ENCODE peak calls at places on chromosomes 13 and 19, in eight cellular contexts. D, T, L, J, F, N, Y and E are unnamed samples.

GRCh38 chr19:3977242-3978143 is 6.6 kb upstream of the DAPK3 start:
- DNase-seq in D (peak; percentile 76), T (no peak), L (no peak), J (no peak), F (peak; percentile 84), N (no peak), Y (peak; percentile 23), E (no peak)

GRCh38 chr13:48975101-48975925 is at the start of gene FNDC3A:
- DNase-seq in D (peak; percentile 89), T (peak; percentile 54), L (peak; percentile 83), J (no peak), F (no peak), N (peak; percentile 88), Y (peak; percentile 44), E (peak; percentile 88)

GRCh38 chr13:72983085-72983768 is 75.6 kb upstream of the KLF5 start:
- DNase-seq in D (no peak), T (peak; percentile 33), L (no peak), J (no peak), F (no peak), N (no peak), Y (no peak), E (no peak)

GRCh38 chr13:26811636-26812035 is 51.0 kb upstream of the GPR12 start:
- DNase-seq in D (no peak), T (no peak), L (no peak), J (no peak), F (no peak), N (no peak), Y (no peak), E (no peak)

GRCh38 chr19:3982701-3983541 is 2.3 kb downstream of the EEF2 start:
- DNase-seq in D (no peak), T (peak; percentile 77), L (no peak), J (no peak), F (peak; percentile 73), N (no peak), Y (peak; percentile 41), E (no peak)

GRCh38 chr13:47049276-47049989 is 152.6 kb upstream of the HTR2A start:
- DNase-seq in D (no peak), T (no peak), L (no peak), J (no peak), F (no peak), N (no peak), Y (no peak), E (no peak)

GRCh38 chr19:46821512-46822359 is 28.9 kb downstream of the AP2S1 start:
- DNase-seq in D (no peak), T (no peak), L (peak; percentile 42), J (no peak), F (peak; percentile 68), N (no peak), Y (no peak), E (no peak)

GRCh38 chr13:21234537-21234936 is 58.1 kb downstream of the MRPL57 start:
- DNase-seq in D (no peak), T (peak; percentile 37), L (no peak), J (no peak), F (no peak), N (no peak), Y (no peak), E (no peak)

GRCh38 chr13:107421951-107422350 is 793.4 kb downstream of the LIG4 start:
- DNase-seq in D (no peak), T (no peak), L (no peak), J (no peak), F (no peak), N (no peak), Y (no peak), E (no peak)

GRCh38 chr13:80389073-80390038 is 48.4 kb upstream of the SPRY2 start:
- DNase-seq in D (no peak), T (no peak), L (no peak), J (no peak), F (no peak), N (no peak), Y (no peak), E (no peak)

GRCh38 chr13:44421853-44422525 is 48.4 kb downstream of the SERP2 start:
- DNase-seq in D (no peak), T (no peak), L (no peak), J (no peak), F (no peak), N (no peak), Y (no peak), E (no peak)

GRCh38 chr13:29802621-29803020 is 47.8 kb downstream of the UBL3 start:
- DNase-seq in D (no peak), T (peak; percentile 9), L (no peak), J (no peak), F (no peak), N (no peak), Y (no peak), E (no peak)

GRCh38 chr19:16234552-16235445 is 37.1 kb downstream of the AP1M1 start:
- DNase-seq in D (no peak), T (no peak), L (no peak), J (no peak), F (peak; percentile 78), N (no peak), Y (no peak), E (no peak)

GRCh38 chr13:102195566-102196462 is 206.0 kb downstream of the FGF14 start:
- DNase-seq in D (no peak), T (peak; percentile 27), L (no peak), J (no peak), F (no peak), N (no peak), Y (no peak), E (no peak)

GRCh38 chr13:36752673-36753072 is 66.3 kb upstream of the RFXAP start:
- DNase-seq in D (no peak), T (peak; percentile 10), L (no peak), J (no peak), F (no peak), N (no peak), Y (no peak), E (no peak)

GRCh38 chr19:56721714-56722113 is 50.2 kb upstream of the ZNF835 start:
- DNase-seq in D (no peak), T (no peak), L (no peak), J (no peak), F (no peak), N (no peak), Y (no peak), E (no peak)

GRCh38 chr19:5115351-5115750 is 146.4 kb downstream of the KDM4B start:
- DNase-seq in D (no peak), T (no peak), L (no peak), J (no peak), F (peak; percentile 34), N (no peak), Y (no peak), E (no peak)

GRCh38 chr13:70959376-70959775 is 851.1 kb upstream of the KLHL1 start:
- DNase-seq in D (no peak), T (no peak), L (no peak), J (no peak), F (no peak), N (peak; percentile 5), Y (no peak), E (no peak)
- H3K4me3 ChIP-seq in D (no peak overlapping the region), T (no peak overlapping the region), L (no peak overlapping the region), J (no peak overlapping the region), F (no peak overlapping the region), N (no peak overlapping the region), Y (no peak overlapping the region), E (no peak overlapping the region)

DNA sequence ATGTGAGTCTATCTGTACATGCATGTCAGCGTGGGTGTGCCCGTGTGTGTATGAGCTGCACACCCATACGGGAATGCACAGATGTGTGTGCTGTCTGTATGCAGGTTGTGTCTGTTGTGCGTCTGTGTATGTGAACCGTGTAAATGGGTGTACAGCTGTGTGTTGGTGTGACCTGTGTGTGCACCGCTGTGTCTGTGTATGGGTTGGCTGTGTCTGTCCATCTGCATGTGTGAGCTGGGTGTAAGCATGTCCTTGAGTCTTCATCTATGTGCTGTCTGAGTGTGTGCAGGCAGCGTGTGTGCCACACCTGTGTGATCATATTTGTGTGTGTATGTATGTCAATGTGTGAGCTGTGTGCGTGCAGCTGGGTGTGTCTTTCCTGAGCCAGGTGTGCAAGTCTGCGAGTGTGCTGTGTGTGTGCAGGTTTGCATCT is 1.6 kb downstream of the NOTCH3 start:
- DNase-seq in D (no peak), T (no peak), L (no peak), J (no peak), F (no peak), N (no peak), Y (no peak), E (no peak)
- H3K4me3 ChIP-seq in D (peak overlapping the region; percentile 15), T (no peak overlapping the region), L (peak overlapping the region; percentile 40), J (no peak overlapping the region), F (peak overlapping the region; percentile 62), N (peak overlapping the region; percentile 88), Y (peak overlapping the region; percentile 46), E (peak overlapping the region; percentile 75)

GRCh38 chr19:40717325-40717879 is 490 bp downstream of the ITPKC start:
- DNase-seq in D (no peak), T (no peak), L (no peak), J (no peak), F (no peak), N (no peak), Y (peak; percentile 49), E (no peak)

GRCh38 chr19:40718774-40719391 is 2.0 kb downstream of the ITPKC start:
- DNase-seq in D (peak; percentile 93), T (peak; percentile 94), L (peak; percentile 45), J (no peak), F (peak; percentile 89), N (peak; percentile 61), Y (peak; percentile 91), E (peak; percentile 77)

GRCh38 chr19:40721140-40721486 is 4.2 kb downstream of the ITPKC start:
- DNase-seq in D (no peak), T (no peak), L (no peak), J (no peak), F (no peak), N (no peak), Y (no peak), E (no peak)

GRCh38 chr19:40717880-40718773 is 1.2 kb downstream of the ITPKC start:
- DNase-seq in D (peak; percentile 89), T (peak; percentile 52), L (no peak), J (no peak), F (peak; percentile 86), N (peak; percentile 6), Y (peak; percentile 63), E (no peak)

GRCh38 chr19:40719414-40719894 is 2.5 kb downstream of the ITPKC start:
- DNase-seq in D (no peak), T (peak; percentile 58), L (no peak), J (no peak), F (no peak), N (no peak), Y (no peak), E (no peak)
- H3K4me3 ChIP-seq in D (peak overlapping the region; percentile 99), T (peak overlapping the region; percentile 89), L (peak overlapping the region; percentile 80), J (peak overlapping the region; percentile 65), F (peak overlapping the region; percentile 75), N (peak overlapping the region; percentile 66), Y (peak overlapping the region; percentile 94), E (peak overlapping the region; percentile 100)

DNA sequence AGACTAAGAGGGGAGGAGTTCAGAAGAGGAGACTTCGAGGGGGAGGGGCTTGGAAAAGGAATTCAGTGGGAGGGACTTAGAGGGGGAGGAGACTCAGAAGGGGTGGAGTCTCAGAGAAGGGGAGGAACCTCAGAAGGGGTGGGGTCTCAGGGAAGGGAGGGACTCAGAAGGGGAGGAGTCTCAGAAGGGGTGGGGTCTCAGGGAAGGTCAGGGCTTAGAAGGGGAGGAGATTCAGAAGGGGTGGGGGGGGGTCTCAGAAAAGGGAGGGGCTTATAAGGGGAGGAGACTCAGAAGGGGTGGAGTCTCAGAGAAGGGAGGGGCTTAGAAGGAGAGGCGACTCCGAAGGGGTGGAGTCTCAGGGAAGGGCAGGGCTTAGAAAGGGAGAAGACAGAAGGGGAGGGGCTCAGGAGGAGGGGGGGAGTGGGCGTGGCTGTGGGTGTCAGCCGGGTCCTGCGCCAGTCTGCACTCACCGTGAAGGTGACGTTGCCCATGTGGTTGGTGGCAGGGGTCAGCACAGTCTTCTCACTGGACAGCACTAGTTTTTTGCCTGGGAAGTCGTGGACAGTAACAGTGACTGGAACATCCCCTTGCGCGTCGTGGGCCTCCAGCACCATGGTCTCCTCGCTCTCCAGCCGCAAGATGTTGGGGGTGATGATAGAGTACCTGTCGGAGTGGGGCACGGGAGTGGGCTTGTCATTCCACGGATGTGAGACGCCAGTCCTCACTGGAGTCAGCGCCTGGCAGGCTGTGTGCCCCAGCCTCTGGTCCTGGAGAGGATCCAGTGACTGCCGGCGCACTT is 1.5 kb downstream of the C3 start:
- DNase-seq in D (peak; percentile 73), T (peak; percentile 23), L (no peak), J (no peak), F (peak; percentile 66), N (peak; percentile 9), Y (no peak), E (no peak)
- H3K4me3 ChIP-seq in D (no peak overlapping the region), T (no peak overlapping the region), L (peak overlapping the region; percentile 22), J (no peak overlapping the region), F (peak overlapping the region; percentile 45), N (no peak overlapping the region), Y (peak overlapping the region; percentile 35), E (no peak overlapping the region)